ENCODE peak calls at places on chromosomes 6 and 20, in four cellular contexts. One of them, this sample, is unnamed.

GRCh38 chr20:432208-432607 is 24.1 kb downstream of the RBCK1 start:
- DNase-seq in HepG2: no peak
- DNase-seq in IMR-90: no peak
- DNase-seq in K562: no peak
- DNase-seq in this sample: no peak

GRCh38 chr20:16641511-16641910 is 68.3 kb upstream of the KIF16B start:
- DNase-seq in K562: no peak
- DNase-seq in IMR-90: no peak
- DNase-seq in HepG2: no peak
- DNase-seq in this sample: no peak

GRCh38 chr20:51121901-51122412 is 99.0 kb upstream of the KCNG1 start:
- DNase-seq in IMR-90: peak; percentile 52
- DNase-seq in HepG2: no peak
- DNase-seq in K562: no peak
- DNase-seq in this sample: peak; percentile 43

GRCh38 chr20:63520939-63521601 is 505 bp downstream of the PPDPF start:
- DNase-seq in IMR-90: peak; percentile 53
- DNase-seq in K562: peak; percentile 91
- DNase-seq in HepG2: peak; percentile 40
- DNase-seq in this sample: peak; percentile 69

GRCh38 chr20:7540923-7541322 is 399.3 kb downstream of the HAO1 start:
- DNase-seq in K562: no peak
- DNase-seq in IMR-90: no peak
- DNase-seq in HepG2: no peak
- DNase-seq in this sample: no peak

GRCh38 chr6:141635621-141636020 is 497.1 kb upstream of the GJE1 start:
- DNase-seq in HepG2: no peak
- DNase-seq in K562: no peak
- DNase-seq in IMR-90: no peak
- DNase-seq in this sample: no peak

GRCh38 chr20:33999025-33999629 is 5.4 kb downstream of the RALY start:
- DNase-seq in HepG2: no peak
- DNase-seq in K562: no peak
- DNase-seq in IMR-90: peak; percentile 73
- DNase-seq in this sample: no peak

GRCh38 chr6:38177885-38178583 is 358.5 kb downstream of the ZFAND3 start:
- DNase-seq in K562: no peak
- DNase-seq in HepG2: no peak
- DNase-seq in IMR-90: no peak
- DNase-seq in this sample: no peak

GRCh38 chr6:95548188-95548837 is 29.0 kb upstream of the MANEA start:
- DNase-seq in IMR-90: no peak
- DNase-seq in K562: no peak
- DNase-seq in HepG2: no peak
- DNase-seq in this sample: no peak

GRCh38 chr6:168264593-168265335 is 54.8 kb downstream of the DACT2 start:
- DNase-seq in IMR-90: no peak
- DNase-seq in HepG2: peak; percentile 91
- DNase-seq in K562: no peak
- DNase-seq in this sample: no peak
- TF ChIP-seq MAZ in IMR-90: no peak
- TF ChIP-seq MAZ in HepG2: no peak
- TF ChIP-seq MAZ in K562: no peak
- TF ChIP-seq MAZ in this sample: no peak

GRCh38 chr20:37803476-37804307 is 99.2 kb upstream of the VSTM2L start:
- DNase-seq in K562: no peak
- DNase-seq in IMR-90: no peak
- DNase-seq in HepG2: no peak
- DNase-seq in this sample: no peak
- TF ChIP-seq MAZ in K562: no peak
- TF ChIP-seq MAZ in IMR-90: no peak
- TF ChIP-seq MAZ in HepG2: no peak
- TF ChIP-seq MAZ in this sample: no peak

GRCh38 chr6:130624046-130624445 is 203.2 kb upstream of the SMLR1 start:
- DNase-seq in IMR-90: peak; percentile 66
- DNase-seq in HepG2: no peak
- DNase-seq in K562: no peak
- DNase-seq in this sample: no peak
- TF ChIP-seq MAZ in IMR-90: no peak
- TF ChIP-seq MAZ in HepG2: no peak
- TF ChIP-seq MAZ in K562: no peak
- TF ChIP-seq MAZ in this sample: no peak

DNA sequence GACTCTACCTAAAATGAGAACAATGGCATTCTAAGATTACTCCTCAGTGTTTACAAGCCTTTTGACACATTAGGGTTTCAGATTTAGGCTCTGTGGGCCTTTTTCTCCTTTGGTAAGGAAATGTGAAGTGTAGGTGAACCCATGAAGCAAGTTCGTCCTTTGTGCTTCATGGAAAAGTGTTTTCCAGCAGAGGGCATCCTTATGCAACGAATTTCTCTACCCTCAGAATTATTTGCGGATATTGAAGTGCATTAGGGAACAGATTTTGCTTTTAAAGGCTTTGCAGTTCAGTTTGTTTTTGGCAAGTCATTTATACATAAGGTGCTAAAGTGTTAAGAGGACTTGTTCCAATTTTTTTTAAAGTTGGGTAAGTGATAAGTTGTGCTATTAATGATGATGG is 55.7 kb upstream of the FERMT1 start:
- DNase-seq in HepG2: peak; percentile 39
- DNase-seq in IMR-90: peak; percentile 51
- DNase-seq in K562: no peak
- DNase-seq in this sample: no peak
- TF ChIP-seq MAZ in HepG2: no peak
- TF ChIP-seq MAZ in IMR-90: no peak
- TF ChIP-seq MAZ in K562: no peak
- TF ChIP-seq MAZ in this sample: no peak

This sample was measured in A549.